ENCODE peak calls at places on chromosomes 11 and 22, in four cellular contexts. H is left cardiac atrium; J is activated T-cell treated with anti-CD3 and anti-CD28 coated beads, Interleukin-2, amount 50 U/mL, for 24 hours; D is SHP77. Q is an unnamed sample.

GRCh38 chr22:37643225-37643847 is 3.9 kb downstream of the SH3BP1 start:
- DNase-seq in J (peak), H (peak), D (peak), Q (peak)

GRCh38 chr11:117305145-117305544 is 10.9 kb downstream of the BACE1 start:
- DNase-seq in J (no peak), D (no peak), H (no peak), Q (no peak)

GRCh38 chr11:8202428-8203160 is 33.8 kb upstream of the RIC3 start:
- DNase-seq in J (no peak), D (no peak), H (no peak), Q (no peak)

GRCh38 chr11:117620131-117620530 is 176.9 kb downstream of the DSCAML1 start:
- DNase-seq in J (no peak), D (no peak), H (no peak), Q (no peak)

GRCh38 chr22:40472036-40472435 is 101.6 kb downstream of the SGSM3 start:
- DNase-seq in H (no peak), D (no peak), J (no peak), Q (no peak)

GRCh38 chr11:79794484-79795393 is 353.9 kb upstream of the TENM4 start:
- DNase-seq in J (no peak), D (no peak), H (no peak), Q (no peak)

GRCh38 chr11:26778000-26778757 is 56.3 kb upstream of the SLC5A12 start:
- DNase-seq in D (no peak), H (no peak), J (no peak), Q (no peak)

GRCh38 chr11:129546266-129546665 is 170.6 kb downstream of the BARX2 start:
- DNase-seq in J (no peak), D (no peak), H (no peak), Q (no peak)

GRCh38 chr11:72635931-72636330 is 38.3 kb downstream of the PDE2A start:
- DNase-seq in H (no peak), D (no peak), J (no peak), Q (no peak)

GRCh38 chr22:44906248-44906936 is 103.4 kb downstream of the PHF21B start:
- DNase-seq in D (no peak), J (no peak), H (no peak), Q (no peak)